ENCODE peak calls at places on chromosomes 2 and 18, in nine cellular contexts. M is fibroblast of mammary gland; D is CD8-positive, alpha-beta memory T cell; T is fibroblast of lung; N is HL-60; R is kidney; U is uterus; F is A549; X is tibial nerve. G is an unnamed sample.

GRCh38 chr2:241217320-241218031 is 29.0 kb downstream of the ANO7 start:
- DNase-seq in M (peak), D (no peak), T (peak), N (peak), R (peak), U (peak), F (peak), X (peak), G (peak)

GRCh38 chr2:150977296-150977695 is 284.4 kb downstream of the RBM43 start:
- DNase-seq in M (no peak), D (no peak), T (no peak), N (no peak), R (no peak), U (no peak), F (no peak), X (no peak), G (no peak)

GRCh38 chr2:112995346-112995920 is 9.8 kb upstream of the IL36A start:
- DNase-seq in M (no peak), D (no peak), T (no peak), N (no peak), R (no peak), U (no peak), F (no peak), X (no peak), G (no peak)

GRCh38 chr2:100606740-100607343 is 44.0 kb downstream of the PDCL3 start:
- DNase-seq in M (peak), D (no peak), T (peak), N (no peak), R (no peak), U (no peak), F (peak), X (no peak), G (peak)

GRCh38 chr18:23094411-23095165 is 40.7 kb upstream of the CABLES1 start:
- DNase-seq in M (no peak), D (no peak), T (no peak), N (no peak), R (peak), U (no peak), F (no peak), X (no peak), G (no peak)

GRCh38 chr2:8906208-8906607 is 68.8 kb upstream of the KIDINS220 start:
- DNase-seq in M (peak), D (no peak), T (peak), N (peak), R (no peak), U (no peak), F (peak), X (no peak), G (peak)

GRCh38 chr18:39752351-39752750 is 2186.8 kb upstream of the CELF4 start:
- DNase-seq in M (no peak), D (no peak), T (no peak), N (no peak), R (no peak), U (no peak), F (no peak), X (no peak), G (no peak)

GRCh38 chr2:239601201-239601851 is 200.5 kb upstream of the HDAC4 start:
- DNase-seq in M (no peak), D (no peak), T (no peak), N (no peak), R (peak), U (peak), F (no peak), X (no peak), G (no peak)

GRCh38 chr18:26722582-26722931 is 142.9 kb downstream of the AQP4 start:
- DNase-seq in M (no peak), D (no peak), T (no peak), N (no peak), R (no peak), U (no peak), F (no peak), X (no peak), G (no peak)

GRCh38 chr2:76867854-76868253 is 654.3 kb downstream of the LRRTM4 start:
- DNase-seq in M (peak), D (no peak), T (peak), N (no peak), R (no peak), U (no peak), F (no peak), X (no peak), G (peak)

GRCh38 chr2:23330214-23330613 is 54.8 kb upstream of the KLHL29 start:
- DNase-seq in M (peak), D (no peak), T (peak), N (no peak), R (no peak), U (no peak), F (peak), X (no peak), G (no peak)

GRCh38 chr2:314561-315336 is 26.9 kb upstream of the ALKAL2 start:
- DNase-seq in M (no peak), D (no peak), T (no peak), N (no peak), R (peak), U (no peak), F (no peak), X (no peak), G (no peak)

GRCh38 chr2:119704670-119705120 is 25.7 kb downstream of the TMEM177 start:
- DNase-seq in M (peak), D (no peak), T (peak), N (no peak), R (no peak), U (no peak), F (no peak), X (no peak), G (peak)

GRCh38 chr2:122478108-122478507 is 722.7 kb downstream of the TSN start:
- DNase-seq in M (peak), D (no peak), T (no peak), N (no peak), R (no peak), U (no peak), F (no peak), X (no peak), G (no peak)

GRCh38 chr2:133420748-133421147 is 147.5 kb downstream of the NCKAP5 start:
- DNase-seq in M (no peak), D (no peak), T (no peak), N (no peak), R (no peak), U (no peak), F (no peak), X (no peak), G (no peak)

GRCh38 chr18:2992995-2993877 is 19.7 kb downstream of the LPIN2 start:
- DNase-seq in M (no peak), D (no peak), T (no peak), N (no peak), R (no peak), U (no peak), F (no peak), X (no peak), G (no peak)

GRCh38 chr2:64562148-64562784 is 38.1 kb downstream of the AFTPH start:
- DNase-seq in M (peak), D (no peak), T (peak), N (no peak), R (no peak), U (no peak), F (peak), X (no peak), G (no peak)

GRCh38 chr18:11986061-11986460 is 4.8 kb downstream of the IMPA2 start:
- DNase-seq in M (no peak), D (no peak), T (no peak), N (no peak), R (peak), U (no peak), F (no peak), X (no peak), G (no peak)

GRCh38 chr2:29065479-29065847 is 8.9 kb downstream of the PCARE start:
- DNase-seq in M (no peak), D (no peak), T (no peak), N (no peak), R (no peak), U (no peak), F (no peak), X (no peak), G (no peak)

GRCh38 chr2:146982393-146982846 is 862.4 kb upstream of the ACVR2A start:
- DNase-seq in M (peak), D (no peak), T (peak), N (no peak), R (no peak), U (peak), F (no peak), X (no peak), G (peak)

GRCh38 chr2:47065343-47065742 is 89.8 kb downstream of the STPG4 start:
- DNase-seq in M (no peak), D (no peak), T (no peak), N (no peak), R (no peak), U (no peak), F (no peak), X (no peak), G (no peak)

GRCh38 chr2:119178811-119179601 is 20.5 kb upstream of the C1QL2 start:
- DNase-seq in M (no peak), D (no peak), T (no peak), N (no peak), R (no peak), U (no peak), F (peak), X (no peak), G (no peak)

GRCh38 chr18:6980363-6980762 is 137.2 kb downstream of the LAMA1 start:
- DNase-seq in M (no peak), D (no peak), T (no peak), N (no peak), R (no peak), U (no peak), F (peak), X (no peak), G (no peak)

GRCh38 chr2:71880846-71881610 is 266.6 kb downstream of the CYP26B1 start:
- DNase-seq in M (peak), D (no peak), T (peak), N (no peak), R (peak), U (peak), F (peak), X (peak), G (peak)

GRCh38 chr2:20650412-20650879 is 452 bp downstream of the HS1BP3 start:
- DNase-seq in M (peak), D (peak), T (peak), N (peak), R (peak), U (peak), F (peak), X (no peak), G (no peak)

GRCh38 chr2:76204048-76204447 is 493.3 kb upstream of the GCFC2 start:
- DNase-seq in M (no peak), D (no peak), T (no peak), N (no peak), R (no peak), U (no peak), F (no peak), X (no peak), G (no peak)

GRCh38 chr2:45399040-45399784 is 211.9 kb downstream of the SRBD1 start:
- DNase-seq in M (no peak), D (no peak), T (no peak), N (no peak), R (no peak), U (no peak), F (no peak), X (no peak), G (no peak)

GRCh38 chr2:71995067-71995665 is 152.5 kb downstream of the CYP26B1 start:
- DNase-seq in M (peak), D (no peak), T (peak), N (no peak), R (no peak), U (no peak), F (peak), X (no peak), G (no peak)

GRCh38 chr2:179818546-179818945 is 42.9 kb downstream of the ZNF385B start:
- DNase-seq in M (peak), D (no peak), T (no peak), N (no peak), R (no peak), U (no peak), F (peak), X (no peak), G (peak)

GRCh38 chr2:95077893-95078603 is 43.6 kb downstream of the MRPS5 start:
- DNase-seq in M (no peak), D (no peak), T (no peak), N (no peak), R (peak), U (no peak), F (no peak), X (no peak), G (no peak)

GRCh38 chr2:75518638-75519465 is 41.9 kb downstream of the EVA1A start:
- DNase-seq in M (peak), D (no peak), T (no peak), N (no peak), R (no peak), U (no peak), F (no peak), X (no peak), G (no peak)

GRCh38 chr18:24127735-24128134 is 11.1 kb upstream of the CABYR start:
- DNase-seq in M (no peak), D (no peak), T (no peak), N (no peak), R (no peak), U (no peak), F (no peak), X (no peak), G (no peak)

GRCh38 chr2:211690736-211691135 is 847.9 kb downstream of the ERBB4 start:
- DNase-seq in M (no peak), D (no peak), T (no peak), N (no peak), R (no peak), U (no peak), F (no peak), X (no peak), G (no peak)

GRCh38 chr2:233588410-233588809 is 21.8 kb upstream of the USP40 start:
- DNase-seq in M (no peak), D (no peak), T (no peak), N (no peak), R (no peak), U (no peak), F (no peak), X (no peak), G (no peak)

GRCh38 chr18:59265246-59266018 is 7.8 kb downstream of the RAX start:
- DNase-seq in M (no peak), D (no peak), T (no peak), N (no peak), R (no peak), U (no peak), F (peak), X (no peak), G (no peak)

GRCh38 chr18:24214913-24215312 is 76.1 kb downstream of the CABYR start:
- DNase-seq in M (no peak), D (no peak), T (no peak), N (no peak), R (no peak), U (no peak), F (no peak), X (no peak), G (no peak)

GRCh38 chr2:143205106-143205764 is 76.0 kb downstream of the ARHGAP15 start:
- DNase-seq in M (peak), D (no peak), T (peak), N (no peak), R (no peak), U (no peak), F (peak), X (no peak), G (peak)

GRCh38 chr2:8692783-8693768 is 11.2 kb downstream of the ID2 start:
- DNase-seq in M (no peak), D (no peak), T (peak), N (no peak), R (peak), U (no peak), F (peak), X (no peak), G (no peak)

GRCh38 chr2:85516649-85517389 is 22.1 kb upstream of the MAT2A start:
- DNase-seq in M (no peak), D (no peak), T (no peak), N (no peak), R (no peak), U (no peak), F (peak), X (no peak), G (no peak)

DNA sequence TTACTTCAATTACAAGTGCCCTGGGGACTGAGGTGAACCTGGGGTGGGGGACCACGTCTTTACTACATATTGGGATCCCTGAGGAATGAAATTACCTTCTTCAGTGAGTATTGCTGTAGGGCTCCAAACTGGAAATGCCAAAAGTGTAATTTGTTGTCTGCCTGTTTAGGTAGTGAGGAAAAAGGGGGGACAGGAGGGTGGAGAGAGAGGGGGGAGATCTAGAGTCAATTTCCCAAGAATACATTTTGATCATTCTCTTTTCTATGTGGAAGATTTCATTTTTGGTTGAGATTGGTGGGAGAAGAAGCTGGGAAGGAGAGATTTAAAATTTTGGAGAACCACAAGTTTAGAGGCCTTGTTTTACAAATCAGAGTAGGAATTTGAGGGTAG is 101.1 kb downstream of the SPTBN1 start:
- DNase-seq in M (no peak), D (no peak), T (no peak), N (no peak), R (no peak), U (no peak), F (no peak), X (no peak), G (no peak)
- H3K4me3 ChIP-seq in M (no peak), D (peak), T (peak), N (peak), R (no peak), U (no peak), F (peak), X (peak), G (peak)

GRCh38 chr2:234982096-234982834 is 30.4 kb downstream of the SH3BP4 start:
- DNase-seq in M (no peak), D (no peak), T (no peak), N (no peak), R (peak), U (no peak), F (no peak), X (no peak), G (no peak)

GRCh38 chr2:234980476-234981187 is 28.8 kb downstream of the SH3BP4 start:
- DNase-seq in M (no peak), D (no peak), T (no peak), N (no peak), R (no peak), U (no peak), F (no peak), X (no peak), G (peak)

GRCh38 chr2:234983011-234983726 is 31.4 kb downstream of the SH3BP4 start:
- DNase-seq in M (no peak), D (no peak), T (no peak), N (no peak), R (peak), U (no peak), F (no peak), X (no peak), G (no peak)

GRCh38 chr2:234979204-234980167 is 27.7 kb downstream of the SH3BP4 start:
- DNase-seq in M (no peak), D (no peak), T (no peak), N (no peak), R (no peak), U (no peak), F (peak), X (no peak), G (no peak)

GRCh38 chr2:234981197-234982095 is 29.6 kb downstream of the SH3BP4 start:
- DNase-seq in M (peak), D (no peak), T (peak), N (no peak), R (peak), U (peak), F (peak), X (peak), G (peak)
- H3K4me3 ChIP-seq in M (no peak), D (no peak), T (no peak), N (no peak), R (peak), U (no peak), F (peak), X (no peak), G (peak)

GRCh38 chr2:40680547-40680946 is 228.7 kb upstream of the SLC8A1 start:
- DNase-seq in M (peak), D (no peak), T (peak), N (no peak), R (no peak), U (no peak), F (no peak), X (no peak), G (no peak)
- H3K4me3 ChIP-seq in M (no peak), D (no peak), T (no peak), N (no peak), R (no peak), U (peak), F (no peak), X (no peak), G (no peak)

GRCh38 chr2:222653280-222653679 is 2.6 kb downstream of the FARSB start:
- DNase-seq in M (no peak), D (no peak), T (no peak), N (no peak), R (no peak), U (no peak), F (no peak), X (no peak), G (no peak)
- H3K4me3 ChIP-seq in M (no peak), D (no peak), T (no peak), N (no peak), R (no peak), U (no peak), F (no peak), X (no peak), G (no peak)

G was measured in astrocyte.